ENCODE peak calls at places on chromosomes 13 and 19, in six cellular contexts. X is A549, Q is GM12878, D is K562, V is NB4, B is HepG2. F is an unnamed sample.

GRCh38 chr19:1847684-1848398 is 442 bp downstream of the REXO1 start:
- DNase-seq in X (no peak), Q (no peak), D (peak), V (peak), B (peak), F (peak)

GRCh38 chr13:60001892-60002291 is 161.8 kb downstream of the DIAPH3 start:
- DNase-seq in X (no peak), Q (no peak), D (no peak), V (no peak), B (no peak), F (no peak)

GRCh38 chr13:70408865-70409264 is 300.6 kb upstream of the KLHL1 start:
- DNase-seq in X (peak), Q (no peak), D (no peak), V (no peak), B (no peak), F (no peak)

GRCh38 chr19:46416077-46416709 is 2.8 kb upstream of the CCDC8 start:
- DNase-seq in X (peak), Q (no peak), D (peak), V (peak), B (peak), F (peak)

GRCh38 chr13:40518481-40518882 is 148.0 kb downstream of the FOXO1 start:
- DNase-seq in X (no peak), Q (peak), D (no peak), V (no peak), B (no peak), F (no peak)

GRCh38 chr19:42270346-42271044 is 1.4 kb downstream of the CIC start:
- DNase-seq in X (peak), Q (no peak), D (no peak), V (peak), B (no peak), F (peak)

GRCh38 chr13:111115841-111116500 is 861 bp downstream of the ARHGEF7 start:
- DNase-seq in X (no peak), Q (no peak), D (no peak), V (no peak), B (peak), F (peak)

GRCh38 chr13:112066624-112067004 is 335 bp upstream of the SOX1 start:
- DNase-seq in X (no peak), Q (no peak), D (no peak), V (no peak), B (no peak), F (no peak)

GRCh38 chr13:80399340-80400163 is 58.6 kb upstream of the SPRY2 start:
- DNase-seq in X (no peak), Q (peak), D (no peak), V (peak), B (no peak), F (no peak)

GRCh38 chr13:87884874-87885273 is 213.7 kb downstream of the SLITRK5 start:
- DNase-seq in X (no peak), Q (no peak), D (no peak), V (no peak), B (no peak), F (no peak)

GRCh38 chr13:24693862-24694471 is 13.8 kb downstream of the ATP12A start:
- DNase-seq in X (peak), Q (no peak), D (peak), V (peak), B (peak), F (peak)

GRCh38 chr13:81048026-81048461 is 707.1 kb upstream of the SPRY2 start:
- DNase-seq in X (no peak), Q (peak), D (no peak), V (peak), B (no peak), F (no peak)

GRCh38 chr19:2852598-2852997 is 11.3 kb downstream of the ZNF555 start:
- DNase-seq in X (no peak), Q (no peak), D (no peak), V (no peak), B (no peak), F (no peak)

GRCh38 chr19:14577885-14578427 is 4.9 kb upstream of the CLEC17A start:
- DNase-seq in X (no peak), Q (peak), D (peak), V (peak), B (no peak), F (no peak)

GRCh38 chr19:7619671-7620441 is 9.5 kb downstream of the XAB2 start:
- DNase-seq in X (no peak), Q (no peak), D (no peak), V (no peak), B (no peak), F (no peak)

GRCh38 chr13:112255550-112256120 is 120.5 kb upstream of the SPACA7 start:
- DNase-seq in X (no peak), Q (no peak), D (no peak), V (no peak), B (no peak), F (no peak)

GRCh38 chr19:28582807-28583206 is 630.1 kb downstream of the UQCRFS1 start:
- DNase-seq in X (no peak), Q (no peak), D (no peak), V (no peak), B (no peak), F (no peak)

GRCh38 chr19:36973021-36973843 is 57.1 kb downstream of the ZNF568 start:
- DNase-seq in X (no peak), Q (peak), D (peak), V (no peak), B (no peak), F (peak)

GRCh38 chr19:4059931-4060620 is 6.6 kb downstream of the ZBTB7A start:
- DNase-seq in X (no peak), Q (peak), D (peak), V (peak), B (no peak), F (no peak)

GRCh38 chr13:73370066-73370465 is 311.3 kb downstream of the KLF5 start:
- DNase-seq in X (no peak), Q (no peak), D (no peak), V (no peak), B (no peak), F (no peak)

GRCh38 chr13:26022538-26023292 is 29.1 kb downstream of the SHISA2 start:
- DNase-seq in X (peak), Q (no peak), D (no peak), V (peak), B (no peak), F (no peak)

DNA sequence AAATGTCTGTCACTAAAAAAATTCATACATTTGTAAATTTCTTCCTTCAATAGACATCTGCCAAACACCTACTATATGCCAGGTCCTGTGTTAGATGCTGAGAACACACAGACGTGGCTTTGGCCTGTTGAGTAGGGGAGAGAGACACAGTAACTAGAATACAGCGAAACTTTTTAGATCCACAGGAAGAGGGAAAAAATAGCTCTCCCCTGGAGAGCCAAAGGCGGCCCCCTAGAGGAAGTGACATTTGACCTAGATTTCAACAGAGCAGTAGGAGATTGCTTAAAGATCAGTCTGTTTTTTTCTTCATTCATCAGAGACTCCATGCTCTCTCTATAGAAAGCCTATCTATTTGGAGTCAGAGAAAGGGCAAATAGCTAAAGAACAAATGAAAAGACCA is 11.3 kb downstream of the LCP1 start:
- DNase-seq in X (no peak), Q (no peak), D (no peak), V (peak), B (peak), F (no peak)
- TF ChIP-seq MYC in X (no peak), Q (no peak), D (no peak), V (peak), B (no peak), F (no peak)

DNA sequence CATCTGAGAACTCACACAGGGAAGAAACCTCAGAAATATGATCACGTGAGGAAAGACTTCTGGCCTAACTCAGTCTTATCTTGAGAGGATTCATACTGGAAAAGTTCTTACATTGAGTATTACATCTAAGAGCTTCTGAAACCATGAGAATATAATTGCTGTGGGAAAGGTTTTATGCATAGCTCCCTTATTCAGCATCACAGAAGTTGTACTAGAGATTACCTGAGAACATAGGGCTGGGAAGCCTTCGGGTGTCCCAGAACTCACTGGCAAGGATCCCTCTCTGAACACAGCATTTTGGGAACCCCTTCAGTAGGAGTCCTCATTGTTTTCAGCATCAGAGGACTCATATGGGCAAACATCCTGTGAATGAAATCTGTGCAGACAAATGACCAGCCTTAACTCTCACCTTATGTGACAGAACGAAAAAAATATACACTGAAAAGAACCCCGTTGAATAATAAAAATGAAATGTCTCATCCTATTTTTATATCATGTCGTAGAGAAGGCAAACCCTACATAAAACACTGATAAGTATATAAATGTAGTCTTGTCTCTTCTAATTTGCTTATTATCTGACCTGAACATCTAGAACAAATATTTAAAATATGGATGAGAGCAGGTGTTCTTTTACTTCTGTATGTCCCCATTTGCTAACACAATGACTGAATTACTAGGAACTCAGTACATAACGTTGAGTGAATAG is 14.2 kb downstream of the ZNF274 start:
- DNase-seq in X (peak), Q (no peak), D (no peak), V (peak), B (peak), F (peak)
- TF ChIP-seq MYC in X (no peak), Q (no peak), D (no peak), V (no peak), B (no peak), F (no peak)

GRCh38 chr19:33904681-33905080 is 108.0 kb downstream of the KCTD15 start:
- DNase-seq in X (peak), Q (no peak), D (no peak), V (no peak), B (peak), F (peak)
- TF ChIP-seq MYC in X (no peak), Q (no peak), D (no peak), V (no peak), B (no peak), F (no peak)

GRCh38 chr13:99969934-99970760 is 1.4 kb downstream of the ZIC5 start:
- DNase-seq in X (peak), Q (no peak), D (peak), V (peak), B (peak), F (no peak)
- TF ChIP-seq MYC in X (peak), Q (no peak), D (no peak), V (no peak), B (peak), F (no peak)

DNA sequence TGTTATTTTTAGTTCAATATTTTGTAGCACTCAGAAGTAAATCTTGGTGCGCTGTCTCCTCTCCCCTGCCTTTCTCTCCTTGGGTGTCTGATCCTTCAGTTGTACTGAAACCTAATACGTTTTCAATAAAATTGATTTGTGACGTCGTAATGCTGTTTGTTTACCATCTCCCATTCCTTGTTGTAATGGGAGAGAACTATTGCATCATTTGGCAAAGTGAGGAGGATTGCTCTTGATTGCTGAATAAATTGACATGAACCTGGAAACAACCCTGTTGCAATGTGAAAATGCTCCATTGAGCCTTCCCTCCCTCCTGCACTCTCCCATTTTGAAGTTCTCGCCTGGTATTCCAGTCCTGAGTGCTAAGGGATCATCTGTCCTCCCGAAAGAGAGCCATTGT is 43.3 kb upstream of the TSHZ3 start:
- DNase-seq in X (no peak), Q (no peak), D (no peak), V (no peak), B (no peak), F (no peak)
- TF ChIP-seq MYC in X (no peak), Q (no peak), D (no peak), V (no peak), B (no peak), F (no peak)

DNA sequence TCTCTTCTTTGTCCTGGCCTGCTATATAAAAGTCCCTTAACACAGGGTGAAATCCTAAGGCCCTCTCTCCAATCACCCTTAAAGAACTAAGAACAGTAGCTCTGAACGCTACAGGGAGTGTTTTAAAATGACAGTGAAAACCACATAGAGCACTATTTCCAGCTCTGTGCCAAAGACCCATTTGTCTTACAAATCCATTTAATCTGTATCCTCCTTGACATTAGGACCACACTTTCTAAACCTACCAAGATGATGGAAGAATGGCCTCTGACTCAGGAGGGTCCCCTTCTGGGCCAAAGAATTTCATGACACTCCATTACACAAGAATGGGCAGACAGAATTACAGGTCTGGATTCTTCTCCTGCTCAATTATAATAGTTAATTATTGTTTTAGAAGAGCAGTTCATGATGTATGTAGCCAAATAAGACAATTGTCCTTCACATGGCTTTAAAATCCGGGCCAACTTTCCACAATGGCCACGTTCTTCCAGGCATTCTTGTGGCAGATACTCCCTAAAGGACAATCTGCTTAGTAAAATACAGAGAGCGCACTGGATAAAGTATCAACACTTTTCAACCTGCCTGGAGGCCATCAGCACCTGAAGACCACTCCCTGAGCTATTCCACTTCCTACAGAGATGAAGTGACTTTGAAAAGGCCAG is 61.0 kb downstream of the STK24 start:
- DNase-seq in X (no peak), Q (no peak), D (no peak), V (no peak), B (no peak), F (no peak)
- TF ChIP-seq MYC in X (no peak), Q (no peak), D (no peak), V (no peak), B (no peak), F (no peak)

GRCh38 chr13:42875448-42876269 is 94.3 kb downstream of the FAM216B start:
- DNase-seq in X (no peak), Q (no peak), D (no peak), V (no peak), B (no peak), F (peak)
- TF ChIP-seq MYC in X (no peak), Q (no peak), D (no peak), V (no peak), B (no peak), F (no peak)

DNA sequence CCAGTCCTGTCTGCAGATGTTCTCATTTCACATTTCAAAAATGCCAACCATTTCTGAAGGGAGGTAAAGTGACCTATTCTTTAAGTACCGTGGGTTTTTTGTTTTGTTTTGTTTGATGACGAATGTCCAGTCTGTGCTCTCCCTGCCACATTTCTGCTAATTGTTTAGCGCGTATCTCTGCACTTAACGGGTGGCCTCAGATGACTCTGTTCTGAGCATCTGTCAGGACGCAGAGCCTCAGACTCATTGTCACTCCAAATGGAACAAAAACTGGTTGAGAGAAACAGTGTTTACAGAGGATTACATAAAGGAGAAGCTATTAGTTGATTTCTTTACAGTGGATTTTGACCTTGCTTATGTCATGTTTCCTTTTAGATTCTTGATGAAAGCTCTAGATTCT is 23.7 kb downstream of the TPP2 start:
- DNase-seq in X (no peak), Q (no peak), D (no peak), V (no peak), B (no peak), F (no peak)
- TF ChIP-seq MYC in X (no peak), Q (no peak), D (no peak), V (no peak), B (no peak), F (no peak)